ENCODE peak calls at places on chromosomes 16 and 17, in eight cellular contexts. One of them, this sample, is unnamed.

GRCh38 chr16:11556945-11557720 is 29.6 kb downstream of the LITAF start:
- DNase-seq in thoracic aorta: no peak
- DNase-seq in neuronal stem cell: no peak
- DNase-seq in esophagus squamous epithelium: no peak
- DNase-seq in mesendoderm: no peak
- DNase-seq in left ventricle myocardium inferior: no peak
- DNase-seq in cardiac muscle cell: no peak
- DNase-seq in adrenal gland: no peak
- DNase-seq in this sample: no peak

GRCh38 chr16:86121611-86122010 is 222.6 kb downstream of the IRF8 start:
- DNase-seq in thoracic aorta: no peak
- DNase-seq in neuronal stem cell: no peak
- DNase-seq in esophagus squamous epithelium: no peak
- DNase-seq in mesendoderm: no peak
- DNase-seq in left ventricle myocardium inferior: no peak
- DNase-seq in cardiac muscle cell: no peak
- DNase-seq in adrenal gland: no peak
- DNase-seq in this sample: no peak

GRCh38 chr16:49410226-49410625 is 36.6 kb downstream of the C16orf78 start:
- DNase-seq in thoracic aorta: no peak
- DNase-seq in neuronal stem cell: no peak
- DNase-seq in esophagus squamous epithelium: no peak
- DNase-seq in mesendoderm: no peak
- DNase-seq in left ventricle myocardium inferior: no peak
- DNase-seq in cardiac muscle cell: no peak
- DNase-seq in adrenal gland: no peak
- DNase-seq in this sample: no peak

GRCh38 chr17:75130059-75130631 is 1.4 kb downstream of the NT5C start:
- DNase-seq in thoracic aorta: no peak
- DNase-seq in neuronal stem cell: no peak
- DNase-seq in esophagus squamous epithelium: no peak
- DNase-seq in mesendoderm: no peak
- DNase-seq in left ventricle myocardium inferior: no peak
- DNase-seq in cardiac muscle cell: no peak
- DNase-seq in adrenal gland: no peak
- DNase-seq in this sample: no peak

GRCh38 chr17:29019475-29020181 is 13.8 kb upstream of the SEZ6 start:
- DNase-seq in thoracic aorta: no peak
- DNase-seq in neuronal stem cell: no peak
- DNase-seq in esophagus squamous epithelium: no peak
- DNase-seq in mesendoderm: peak; percentile 52
- DNase-seq in left ventricle myocardium inferior: no peak
- DNase-seq in cardiac muscle cell: peak; percentile 36
- DNase-seq in adrenal gland: peak; percentile 14
- DNase-seq in this sample: no peak

GRCh38 chr16:48497129-48497528 is 111.9 kb upstream of the SIAH1 start:
- DNase-seq in thoracic aorta: no peak
- DNase-seq in neuronal stem cell: no peak
- DNase-seq in esophagus squamous epithelium: no peak
- DNase-seq in mesendoderm: no peak
- DNase-seq in left ventricle myocardium inferior: no peak
- DNase-seq in cardiac muscle cell: no peak
- DNase-seq in adrenal gland: no peak
- DNase-seq in this sample: no peak

GRCh38 chr16:12917653-12918052 is 16.3 kb downstream of the SHISA9 start:
- DNase-seq in thoracic aorta: no peak
- DNase-seq in neuronal stem cell: no peak
- DNase-seq in esophagus squamous epithelium: no peak
- DNase-seq in mesendoderm: peak; percentile 39
- DNase-seq in left ventricle myocardium inferior: no peak
- DNase-seq in cardiac muscle cell: no peak
- DNase-seq in adrenal gland: no peak
- DNase-seq in this sample: no peak

GRCh38 chr16:22358000-22358399 is 16.4 kb downstream of the CDR2 start:
- DNase-seq in thoracic aorta: no peak
- DNase-seq in neuronal stem cell: no peak
- DNase-seq in esophagus squamous epithelium: no peak
- DNase-seq in mesendoderm: no peak
- DNase-seq in left ventricle myocardium inferior: no peak
- DNase-seq in cardiac muscle cell: no peak
- DNase-seq in adrenal gland: no peak
- DNase-seq in this sample: no peak

GRCh38 chr16:50841081-50841886 is 99.4 kb downstream of the CYLD start:
- DNase-seq in thoracic aorta: no peak
- DNase-seq in neuronal stem cell: no peak
- DNase-seq in esophagus squamous epithelium: no peak
- DNase-seq in mesendoderm: peak; percentile 67
- DNase-seq in left ventricle myocardium inferior: no peak
- DNase-seq in cardiac muscle cell: peak; percentile 43
- DNase-seq in adrenal gland: peak; percentile 47
- DNase-seq in this sample: no peak

GRCh38 chr17:4536742-4537411 is 18.3 kb downstream of the MYBBP1A start:
- DNase-seq in thoracic aorta: no peak
- DNase-seq in neuronal stem cell: no peak
- DNase-seq in esophagus squamous epithelium: no peak
- DNase-seq in mesendoderm: peak; percentile 34
- DNase-seq in left ventricle myocardium inferior: peak; percentile 42
- DNase-seq in cardiac muscle cell: no peak
- DNase-seq in adrenal gland: no peak
- DNase-seq in this sample: no peak

GRCh38 chr17:21815352-21816063 is 123.2 kb downstream of the KCNJ18 start:
- DNase-seq in thoracic aorta: no peak
- DNase-seq in neuronal stem cell: no peak
- DNase-seq in esophagus squamous epithelium: no peak
- DNase-seq in mesendoderm: no peak
- DNase-seq in left ventricle myocardium inferior: no peak
- DNase-seq in cardiac muscle cell: no peak
- DNase-seq in adrenal gland: no peak
- DNase-seq in this sample: no peak

GRCh38 chr16:1261131-1261917 is 5.5 kb downstream of the TPSD1 start:
- DNase-seq in thoracic aorta: no peak
- DNase-seq in neuronal stem cell: no peak
- DNase-seq in esophagus squamous epithelium: no peak
- DNase-seq in mesendoderm: peak; percentile 54
- DNase-seq in left ventricle myocardium inferior: no peak
- DNase-seq in cardiac muscle cell: no peak
- DNase-seq in adrenal gland: no peak
- DNase-seq in this sample: no peak

GRCh38 chr17:5011928-5012327 is 14.2 kb downstream of the KIF1C start:
- DNase-seq in thoracic aorta: no peak
- DNase-seq in neuronal stem cell: no peak
- DNase-seq in esophagus squamous epithelium: no peak
- DNase-seq in mesendoderm: no peak
- DNase-seq in left ventricle myocardium inferior: no peak
- DNase-seq in cardiac muscle cell: no peak
- DNase-seq in adrenal gland: no peak
- DNase-seq in this sample: no peak

GRCh38 chr16:88974641-88975215 is 2.3 kb downstream of the CBFA2T3 start:
- DNase-seq in thoracic aorta: no peak
- DNase-seq in neuronal stem cell: no peak
- DNase-seq in esophagus squamous epithelium: no peak
- DNase-seq in mesendoderm: no peak
- DNase-seq in left ventricle myocardium inferior: no peak
- DNase-seq in cardiac muscle cell: no peak
- DNase-seq in adrenal gland: no peak
- DNase-seq in this sample: no peak

GRCh38 chr16:57994778-57995177 is 5.7 kb downstream of the ZNF319 start:
- DNase-seq in thoracic aorta: no peak
- DNase-seq in neuronal stem cell: no peak
- DNase-seq in esophagus squamous epithelium: no peak
- DNase-seq in mesendoderm: peak; percentile 74
- DNase-seq in left ventricle myocardium inferior: peak; percentile 47
- DNase-seq in cardiac muscle cell: peak; percentile 56
- DNase-seq in adrenal gland: peak; percentile 70
- DNase-seq in this sample: no peak

GRCh38 chr16:11360581-11360980 is 15.3 kb downstream of the RMI2 start:
- DNase-seq in thoracic aorta: no peak
- DNase-seq in neuronal stem cell: no peak
- DNase-seq in esophagus squamous epithelium: no peak
- DNase-seq in mesendoderm: no peak
- DNase-seq in left ventricle myocardium inferior: no peak
- DNase-seq in cardiac muscle cell: no peak
- DNase-seq in adrenal gland: no peak
- DNase-seq in this sample: no peak

GRCh38 chr17:9842057-9842758 is 16.5 kb downstream of the GLP2R start:
- DNase-seq in thoracic aorta: no peak
- DNase-seq in neuronal stem cell: no peak
- DNase-seq in esophagus squamous epithelium: no peak
- DNase-seq in mesendoderm: no peak
- DNase-seq in left ventricle myocardium inferior: peak; percentile 61
- DNase-seq in cardiac muscle cell: no peak
- DNase-seq in adrenal gland: peak; percentile 14
- DNase-seq in this sample: no peak

GRCh38 chr17:40313660-40314556 is 4.9 kb downstream of the RARA start:
- DNase-seq in thoracic aorta: no peak
- DNase-seq in neuronal stem cell: no peak
- DNase-seq in esophagus squamous epithelium: no peak
- DNase-seq in mesendoderm: no peak
- DNase-seq in left ventricle myocardium inferior: no peak
- DNase-seq in cardiac muscle cell: no peak
- DNase-seq in adrenal gland: no peak
- DNase-seq in this sample: no peak
- H3K4me1 ChIP-seq in thoracic aorta: peaks cover 91% of the 10 kb centered on the region
- H3K4me1 ChIP-seq in neuronal stem cell: peaks cover 27% of the 10 kb centered on the region
- H3K4me1 ChIP-seq in esophagus squamous epithelium: peaks cover 98% of the 10 kb centered on the region
- H3K4me1 ChIP-seq in mesendoderm: peaks cover 9% of the 10 kb centered on the region
- H3K4me1 ChIP-seq in left ventricle myocardium inferior: peaks cover 98% of the 10 kb centered on the region
- H3K4me1 ChIP-seq in cardiac muscle cell: peaks cover 77% of the 10 kb centered on the region
- H3K4me1 ChIP-seq in adrenal gland: peaks cover 93% of the 10 kb centered on the region
- H3K4me1 ChIP-seq in this sample: peaks cover 9% of the 10 kb centered on the region

GRCh38 chr17:36107660-36108059 is 4.0 kb downstream of the CCL4 start:
- DNase-seq in thoracic aorta: no peak
- DNase-seq in neuronal stem cell: no peak
- DNase-seq in esophagus squamous epithelium: no peak
- DNase-seq in mesendoderm: no peak
- DNase-seq in left ventricle myocardium inferior: no peak
- DNase-seq in cardiac muscle cell: no peak
- DNase-seq in adrenal gland: no peak
- DNase-seq in this sample: no peak

GRCh38 chr17:36105718-36106117 is 2.1 kb downstream of the CCL4 start:
- DNase-seq in thoracic aorta: no peak
- DNase-seq in neuronal stem cell: no peak
- DNase-seq in esophagus squamous epithelium: no peak
- DNase-seq in mesendoderm: no peak
- DNase-seq in left ventricle myocardium inferior: no peak
- DNase-seq in cardiac muscle cell: no peak
- DNase-seq in adrenal gland: no peak
- DNase-seq in this sample: no peak

DNA sequence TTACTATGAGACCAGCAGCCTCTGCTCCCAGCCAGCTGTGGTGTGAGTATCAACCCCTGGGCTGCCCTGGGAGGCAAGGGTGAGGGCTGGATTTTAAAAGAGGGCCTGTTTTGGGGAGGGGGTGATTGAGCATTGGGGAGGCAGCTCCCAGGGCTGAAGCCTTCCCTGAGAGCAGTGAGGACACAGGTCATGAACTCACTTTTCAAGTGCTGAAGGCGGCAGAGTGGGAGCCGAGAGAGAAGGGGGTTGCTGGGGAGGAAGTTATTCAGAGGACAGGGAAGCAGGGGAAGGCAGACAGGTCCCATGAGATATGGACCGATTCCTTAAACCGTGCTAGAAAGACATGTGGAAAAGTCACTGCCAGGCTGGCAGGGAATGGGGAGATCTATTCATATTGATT is 974 bp downstream of the CCL4 start:
- DNase-seq in thoracic aorta: no peak
- DNase-seq in neuronal stem cell: no peak
- DNase-seq in esophagus squamous epithelium: no peak
- DNase-seq in mesendoderm: no peak
- DNase-seq in left ventricle myocardium inferior: no peak
- DNase-seq in cardiac muscle cell: no peak
- DNase-seq in adrenal gland: no peak
- DNase-seq in this sample: no peak
- H3K27ac ChIP-seq in thoracic aorta: no peak overlapping the region
- H3K27ac ChIP-seq in neuronal stem cell: no peak overlapping the region
- H3K27ac ChIP-seq in esophagus squamous epithelium: peak overlapping the region; percentile 21
- H3K27ac ChIP-seq in mesendoderm: no peak overlapping the region
- H3K27ac ChIP-seq in left ventricle myocardium inferior: no peak overlapping the region
- H3K27ac ChIP-seq in cardiac muscle cell: no peak overlapping the region
- H3K27ac ChIP-seq in adrenal gland: no peak overlapping the region
- H3K27ac ChIP-seq in this sample: no peak overlapping the region

GRCh38 chr16:30976486-30976885 is 8.5 kb upstream of the HSD3B7 start:
- DNase-seq in thoracic aorta: no peak
- DNase-seq in neuronal stem cell: no peak
- DNase-seq in esophagus squamous epithelium: no peak
- DNase-seq in mesendoderm: no peak
- DNase-seq in left ventricle myocardium inferior: no peak
- DNase-seq in cardiac muscle cell: no peak
- DNase-seq in adrenal gland: no peak
- DNase-seq in this sample: no peak

GRCh38 chr16:30979170-30980067 is 5.6 kb upstream of the HSD3B7 start:
- DNase-seq in thoracic aorta: no peak
- DNase-seq in neuronal stem cell: no peak
- DNase-seq in esophagus squamous epithelium: no peak
- DNase-seq in mesendoderm: no peak
- DNase-seq in left ventricle myocardium inferior: no peak
- DNase-seq in cardiac muscle cell: no peak
- DNase-seq in adrenal gland: no peak
- DNase-seq in this sample: no peak

GRCh38 chr16:30980068-30980371 is 5.0 kb upstream of the HSD3B7 start:
- DNase-seq in thoracic aorta: no peak
- DNase-seq in neuronal stem cell: no peak
- DNase-seq in esophagus squamous epithelium: no peak
- DNase-seq in mesendoderm: no peak
- DNase-seq in left ventricle myocardium inferior: no peak
- DNase-seq in cardiac muscle cell: no peak
- DNase-seq in adrenal gland: no peak
- DNase-seq in this sample: no peak

GRCh38 chr16:30980434-30980833 is 4.6 kb upstream of the HSD3B7 start:
- DNase-seq in thoracic aorta: no peak
- DNase-seq in neuronal stem cell: no peak
- DNase-seq in esophagus squamous epithelium: no peak
- DNase-seq in mesendoderm: no peak
- DNase-seq in left ventricle myocardium inferior: no peak
- DNase-seq in cardiac muscle cell: no peak
- DNase-seq in adrenal gland: no peak
- DNase-seq in this sample: no peak

DNA sequence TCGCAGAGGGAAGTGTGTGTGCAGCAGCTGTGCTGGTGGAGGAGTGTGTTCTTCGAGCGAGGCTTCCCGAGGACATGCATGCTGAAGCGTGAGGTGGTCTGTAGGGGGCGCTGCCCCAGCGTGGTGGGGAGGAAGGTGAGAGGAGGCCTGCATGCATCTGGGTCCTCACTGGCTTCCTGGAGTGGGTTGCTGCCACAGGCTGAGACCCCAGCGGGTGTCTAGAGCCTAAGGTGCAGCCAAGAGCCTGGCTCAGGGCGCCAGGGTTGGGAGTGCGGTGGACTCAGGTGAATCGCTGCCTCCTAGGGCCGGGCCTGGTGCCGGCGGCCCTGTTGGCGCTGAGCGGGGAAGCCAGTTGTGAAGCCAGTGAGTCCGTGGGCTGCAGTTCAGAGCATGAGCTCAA is 7.5 kb upstream of the HSD3B7 start:
- DNase-seq in thoracic aorta: no peak
- DNase-seq in neuronal stem cell: no peak
- DNase-seq in esophagus squamous epithelium: no peak
- DNase-seq in mesendoderm: peak; percentile 48
- DNase-seq in left ventricle myocardium inferior: no peak
- DNase-seq in cardiac muscle cell: no peak
- DNase-seq in adrenal gland: no peak
- DNase-seq in this sample: no peak
- H3K36me3 ChIP-seq in thoracic aorta: peaks cover 61% of the 10 kb centered on the region
- H3K36me3 ChIP-seq in neuronal stem cell: peaks cover 69% of the 10 kb centered on the region
- H3K36me3 ChIP-seq in esophagus squamous epithelium: peaks cover 100% of the 10 kb centered on the region
- H3K36me3 ChIP-seq in mesendoderm: peaks cover 21% of the 10 kb centered on the region
- H3K36me3 ChIP-seq in left ventricle myocardium inferior: peaks cover 97% of the 10 kb centered on the region
- H3K36me3 ChIP-seq in cardiac muscle cell: peaks cover 58% of the 10 kb centered on the region
- H3K36me3 ChIP-seq in adrenal gland: peaks cover 92% of the 10 kb centered on the region
- H3K36me3 ChIP-seq in this sample: peaks cover 44% of the 10 kb centered on the region

GRCh38 chr17:82103588-82104451 is 5.8 kb upstream of the FASN start:
- DNase-seq in thoracic aorta: no peak
- DNase-seq in neuronal stem cell: peak; percentile 83
- DNase-seq in esophagus squamous epithelium: no peak
- DNase-seq in mesendoderm: peak; percentile 92
- DNase-seq in left ventricle myocardium inferior: no peak
- DNase-seq in cardiac muscle cell: peak; percentile 53
- DNase-seq in adrenal gland: peak; percentile 89
- DNase-seq in this sample: no peak
- H3K4me1 ChIP-seq in thoracic aorta: peaks cover 49% of the 10 kb centered on the region
- H3K4me1 ChIP-seq in neuronal stem cell: peaks cover 52% of the 10 kb centered on the region
- H3K4me1 ChIP-seq in esophagus squamous epithelium: peaks cover 91% of the 10 kb centered on the region
- H3K4me1 ChIP-seq in mesendoderm: peaks cover 15% of the 10 kb centered on the region
- H3K4me1 ChIP-seq in left ventricle myocardium inferior: peaks cover 57% of the 10 kb centered on the region
- H3K4me1 ChIP-seq in cardiac muscle cell: peaks cover 31% of the 10 kb centered on the region
- H3K4me1 ChIP-seq in adrenal gland: peaks cover 54% of the 10 kb centered on the region
- H3K4me1 ChIP-seq in this sample: peaks cover 23% of the 10 kb centered on the region